ENCODE peak calls at places on chromosomes 5 and 9, in ten cellular contexts. G, C, P, Y, B, T, H, D, V and L are unnamed samples.
A peak's percentile ranks its signal among the peaks of the same experiment; 100 is the strongest.

GRCh38 chr5:52809884-52810283 is 22.2 kb downstream of the ITGA1 start:
- DNase-seq in G (no peak), C (peak; percentile 29), P (no peak), Y (no peak), B (no peak), T (no peak), H (no peak), D (no peak), V (peak; percentile 18), L (no peak)

GRCh38 chr5:23507278-23507685 is at the start of gene PRDM9:
- DNase-seq in G (peak; percentile 80), C (no peak), P (no peak), Y (peak; percentile 95), B (no peak), T (no peak), H (no peak), D (no peak), V (peak; percentile 0), L (no peak)

GRCh38 chr9:124000784-124001444 is 10.7 kb upstream of the LHX2 start:
- DNase-seq in G (no peak), C (no peak), P (no peak), Y (no peak), B (no peak), T (no peak), H (no peak), D (no peak), V (no peak), L (no peak)

GRCh38 chr9:106864533-106865143 is 1.7 kb downstream of the ZNF462 start:
- DNase-seq in G (no peak), C (peak; percentile 31), P (peak; percentile 15), Y (peak; percentile 22), B (no peak), T (no peak), H (no peak), D (no peak), V (no peak), L (no peak)

GRCh38 chr5:154916874-154917273 is 21.1 kb downstream of the GEMIN5 start:
- DNase-seq in G (no peak), C (no peak), P (no peak), Y (no peak), B (no peak), T (no peak), H (no peak), D (no peak), V (no peak), L (no peak)

GRCh38 chr5:140109050-140109817 is 4.7 kb upstream of the PURA start:
- DNase-seq in G (no peak), C (peak; percentile 14), P (no peak), Y (no peak), B (no peak), T (no peak), H (no peak), D (no peak), V (no peak), L (no peak)

GRCh38 chr9:133276923-133277322 is 1.9 kb upstream of the ABO start:
- DNase-seq in G (no peak), C (no peak), P (no peak), Y (no peak), B (no peak), T (no peak), H (no peak), D (no peak), V (no peak), L (no peak)

GRCh38 chr5:57751710-57752109 is 269.1 kb upstream of the ACTBL2 start:
- DNase-seq in G (no peak), C (peak; percentile 20), P (no peak), Y (no peak), B (no peak), T (no peak), H (no peak), D (no peak), V (no peak), L (no peak)

GRCh38 chr5:61342066-61342465 is 10.0 kb downstream of the ZSWIM6 start:
- DNase-seq in G (no peak), C (peak; percentile 23), P (no peak), Y (no peak), B (no peak), T (no peak), H (no peak), D (no peak), V (no peak), L (no peak)

GRCh38 chr5:159133041-159133741 is 33.5 kb upstream of the EBF1 start:
- DNase-seq in G (no peak), C (peak; percentile 81), P (no peak), Y (peak; percentile 69), B (no peak), T (peak; percentile 15), H (peak; percentile 35), D (no peak), V (peak; percentile 36), L (no peak)

GRCh38 chr5:176557846-176558245 is 8.7 kb downstream of the CDHR2 start:
- DNase-seq in G (no peak), C (no peak), P (no peak), Y (no peak), B (no peak), T (no peak), H (no peak), D (no peak), V (no peak), L (no peak)

GRCh38 chr9:111356567-111357244 is 26.7 kb upstream of the OR2K2 start:
- DNase-seq in G (no peak), C (peak; percentile 89), P (no peak), Y (no peak), B (no peak), T (peak; percentile 76), H (no peak), D (peak; percentile 13), V (no peak), L (no peak)